ENCODE peak calls at places on chromosomes 5 and 9, in six cellular contexts. A is non-pigmented ciliary epithelial cell, Z is NCI-H1694, F is dorsolateral prefrontal cortex, B is progenitor cell of endocrine pancreas, N is activated T-cell treated with anti-CD3 and anti-CD28 coated beads for 1 hour. G is an unnamed sample.

GRCh38 chr5:94025788-94026473 is 284.5 kb upstream of the POU5F2 start:
- DNase-seq in N (no peak), B (no peak), A (no peak), Z (no peak), F (no peak), G (no peak)

GRCh38 chr5:72621576-72621975 is 114.4 kb upstream of the ZNF366 start:
- DNase-seq in B (no peak), A (no peak), N (no peak), F (no peak), Z (no peak), G (no peak)

GRCh38 chr9:70964861-70965260 is 156.6 kb downstream of the TRPM3 start:
- DNase-seq in F (no peak), N (no peak), Z (no peak), B (no peak), A (no peak), G (no peak)

GRCh38 chr9:122374885-122375420 is 4.1 kb downstream of the PTGS1 start:
- DNase-seq in Z (no peak), F (no peak), B (no peak), N (no peak), A (no peak), G (peak)

GRCh38 chr5:112870976-112871375 is 9.9 kb downstream of the SRP19 start:
- DNase-seq in N (no peak), B (no peak), F (no peak), Z (no peak), A (no peak), G (no peak)

GRCh38 chr5:121315786-121316185 is 535.9 kb upstream of the FTMT start:
- DNase-seq in F (no peak), N (no peak), A (no peak), B (no peak), Z (no peak), G (no peak)

GRCh38 chr9:134215709-134216448 is 51.5 kb upstream of the RNU6ATAC start:
- DNase-seq in Z (peak), B (no peak), N (no peak), F (peak), A (no peak), G (peak)

GRCh38 chr5:130836729-130837660 is 328.1 kb downstream of the HINT1 start:
- DNase-seq in B (no peak), F (no peak), A (no peak), Z (no peak), N (no peak), G (peak)

GRCh38 chr9:18438300-18438925 is 35.5 kb upstream of the ADAMTSL1 start:
- DNase-seq in N (no peak), A (no peak), B (peak), Z (no peak), F (peak), G (peak)

GRCh38 chr5:59174248-59174844 is 591.5 kb downstream of the RAB3C start:
- DNase-seq in A (peak), N (no peak), F (no peak), B (no peak), Z (peak), G (peak)